ENCODE peak calls at places on chromosomes 12 and 14, in nine cellular contexts. V, U, B, Y, O, G, T, Q and A are unnamed samples.

GRCh38 chr12:94575024-94575423 is 75.3 kb downstream of the TMCC3 start:
- DNase-seq in Y (no peak), G (no peak), V (no peak), B (no peak), O (no peak), T (no peak), Q (no peak), U (no peak), A (no peak)

GRCh38 chr12:112676526-112676925 is 115.0 kb upstream of the RPH3A start:
- DNase-seq in G (no peak), V (no peak), Y (no peak), O (no peak), T (no peak), Q (no peak), B (no peak), U (no peak), A (no peak)

GRCh38 chr12:64099430-64099829 is 122.7 kb downstream of the KICS2 start:
- DNase-seq in T (no peak), B (no peak), V (peak), Q (no peak), G (no peak), U (peak), Y (no peak), O (no peak), A (peak)

GRCh38 chr14:64450255-64450654 is 15.0 kb upstream of the AKAP5 start:
- DNase-seq in G (peak), T (no peak), U (no peak), Y (no peak), B (no peak), V (no peak), O (no peak), Q (no peak), A (no peak)

GRCh38 chr14:68598621-68599447 is 194.0 kb downstream of the ZFP36L1 start:
- DNase-seq in U (peak), G (peak), O (no peak), T (peak), Q (peak), V (peak), B (peak), Y (no peak), A (peak)

GRCh38 chr12:114697741-114698565 is 14.0 kb upstream of the TBX3 start:
- DNase-seq in O (no peak), U (peak), V (no peak), T (peak), B (no peak), Q (no peak), Y (no peak), G (no peak), A (no peak)

GRCh38 chr14:96117101-96117897 is 78.1 kb downstream of the C14orf132 start:
- DNase-seq in G (no peak), O (no peak), B (no peak), Q (no peak), T (no peak), Y (no peak), V (peak), U (no peak), A (no peak)

GRCh38 chr12:45913631-45914030 is 76.7 kb downstream of the SCAF11 start:
- DNase-seq in B (no peak), O (no peak), V (no peak), Q (no peak), U (no peak), Y (no peak), G (no peak), T (no peak), A (no peak)

GRCh38 chr14:30020271-30020670 is 92.6 kb upstream of the PRKD1 start:
- DNase-seq in V (no peak), G (no peak), Y (no peak), O (no peak), U (no peak), B (no peak), Q (no peak), T (no peak), A (no peak)

GRCh38 chr14:95432152-95433093 is 84.0 kb downstream of the SYNE3 start:
- DNase-seq in U (peak), G (no peak), Q (no peak), Y (no peak), B (peak), T (peak), O (no peak), V (peak), A (peak)

GRCh38 chr12:124369055-124369900 is 74.4 kb downstream of the RFLNA start:
- DNase-seq in U (peak), V (peak), G (peak), Y (peak), T (peak), B (peak), Q (no peak), O (no peak), A (peak)

GRCh38 chr14:104794099-104794498 is 1.4 kb downstream of the AKT1 start:
- DNase-seq in T (peak), B (peak), G (peak), U (peak), Y (no peak), Q (no peak), O (peak), V (peak), A (peak)

GRCh38 chr12:2616763-2617162 is 178.0 kb upstream of the FKBP4 start:
- DNase-seq in Y (no peak), O (no peak), G (no peak), B (no peak), U (no peak), T (no peak), Q (no peak), V (no peak), A (no peak)

GRCh38 chr14:68553326-68553725 is 239.5 kb downstream of the ZFP36L1 start:
- DNase-seq in Q (no peak), O (peak), B (no peak), G (no peak), V (no peak), U (peak), T (no peak), Y (no peak), A (peak)

GRCh38 chr14:29806124-29806517 is 121.5 kb downstream of the PRKD1 start:
- DNase-seq in U (no peak), B (no peak), O (no peak), T (no peak), G (no peak), Y (no peak), Q (no peak), V (peak), A (no peak)

GRCh38 chr14:106844608-106845285 is 1318.4 kb downstream of the TMEM121 start:
- DNase-seq in T (peak), B (peak), Q (peak), V (no peak), U (no peak), Y (no peak), G (peak), O (peak), A (no peak)

GRCh38 chr14:36605506-36605857 is 23.1 kb upstream of the NKX2-8 start:
- DNase-seq in O (no peak), T (no peak), Q (no peak), V (peak), G (no peak), U (peak), Y (no peak), B (no peak), A (no peak)

GRCh38 chr14:91167380-91167770 is 53.5 kb downstream of the DGLUCY start:
- DNase-seq in O (no peak), V (no peak), T (no peak), U (no peak), Y (no peak), B (peak), G (no peak), Q (no peak), A (no peak)

GRCh38 chr12:68341822-68342221 is 9.7 kb upstream of the MDM1 start:
- DNase-seq in O (no peak), Y (no peak), U (no peak), Q (no peak), T (no peak), B (no peak), V (no peak), G (no peak), A (no peak)

GRCh38 chr12:132954471-132955048 is 1.5 kb downstream of the ZNF605 start:
- DNase-seq in G (no peak), B (no peak), Q (no peak), U (no peak), V (no peak), T (no peak), Y (no peak), O (no peak), A (peak)

GRCh38 chr12:132955094-132955932 is 793 bp downstream of the ZNF605 start:
- DNase-seq in V (peak), T (peak), U (peak), Q (peak), O (no peak), B (peak), G (no peak), Y (no peak), A (peak)

GRCh38 chr12:132953771-132954170 is 2.3 kb downstream of the ZNF605 start:
- DNase-seq in B (no peak), V (no peak), Q (no peak), O (no peak), Y (no peak), U (no peak), T (no peak), G (no peak), A (no peak)

GRCh38 chr12:132953163-132953425 is 3.0 kb downstream of the ZNF605 start:
- DNase-seq in U (no peak), Y (no peak), O (no peak), B (no peak), T (no peak), G (no peak), V (no peak), Q (no peak), A (no peak)

DNA sequence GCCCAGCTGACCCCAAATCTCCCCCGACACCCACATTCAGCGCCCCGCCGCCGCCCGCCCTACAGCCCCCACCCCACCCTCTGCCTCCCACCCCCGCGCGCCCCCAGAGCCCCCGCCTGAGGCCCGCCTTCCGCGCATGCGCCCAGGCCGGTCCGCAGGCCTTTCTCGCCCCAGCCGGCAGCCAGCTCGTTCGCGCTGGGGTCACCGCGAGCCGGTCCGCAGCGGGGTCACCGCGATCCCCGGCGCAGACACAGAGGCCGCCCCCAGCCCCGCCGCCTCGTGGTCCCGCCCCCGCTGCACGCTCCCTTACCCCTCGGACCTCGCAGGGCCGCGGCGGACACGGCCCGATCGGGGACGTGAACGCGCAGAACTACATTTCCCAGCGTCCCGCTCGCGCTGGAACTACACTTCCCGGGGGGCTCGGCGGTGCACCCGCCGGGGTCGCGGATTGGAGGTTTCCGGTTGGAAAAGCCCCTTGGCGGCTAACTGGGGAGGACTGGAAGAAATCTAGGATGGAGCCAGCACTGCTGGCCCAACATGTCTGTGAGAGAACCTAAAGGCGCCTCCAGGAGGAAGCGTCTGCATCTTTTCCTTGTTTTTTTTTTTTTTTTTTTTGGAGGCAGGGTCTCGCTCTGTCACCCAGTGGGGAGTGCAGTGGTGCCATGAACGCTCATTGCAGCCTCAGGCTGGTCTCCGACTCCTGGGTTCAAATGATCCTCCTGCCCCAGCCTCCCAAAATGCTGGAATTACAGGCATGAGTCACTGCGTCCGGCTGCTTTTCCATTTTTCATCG is at the start of gene ZNF605:
- DNase-seq in Q (peak), U (peak), G (peak), V (peak), B (peak), O (peak), Y (peak), T (peak), A (peak)
- TF ChIP-seq CTCF in Q (no peak), U (no peak), G (no peak), V (no peak), B (no peak), O (no peak), Y (no peak), T (no peak), A (no peak)

GRCh38 chr12:96240656-96241055 is 46.5 kb downstream of the ELK3 start:
- DNase-seq in G (no peak), B (no peak), T (no peak), U (no peak), Q (no peak), Y (no peak), O (no peak), V (peak), A (no peak)
- H3K4me3 ChIP-seq in G (no peak), B (no peak), T (no peak), U (no peak), Q (no peak), Y (no peak), O (no peak), V (no peak), A (no peak)

GRCh38 chr12:15977999-15978398 is 66.9 kb downstream of the DERA start:
- DNase-seq in Q (no peak), Y (no peak), O (no peak), G (no peak), T (no peak), V (no peak), B (no peak), U (no peak), A (no peak)

GRCh38 chr12:15982071-15982470 is 70.9 kb downstream of the DERA start:
- DNase-seq in Q (no peak), U (peak), O (no peak), G (no peak), Y (no peak), T (no peak), V (peak), B (no peak), A (peak)

GRCh38 chr12:15978431-15978950 is 67.4 kb downstream of the DERA start:
- DNase-seq in G (no peak), T (no peak), U (peak), B (no peak), V (peak), O (no peak), Q (no peak), Y (no peak), A (peak)

GRCh38 chr12:15982471-15982870 is 71.3 kb downstream of the DERA start:
- DNase-seq in T (no peak), V (peak), G (no peak), B (no peak), U (peak), Y (no peak), Q (no peak), O (no peak), A (peak)

DNA sequence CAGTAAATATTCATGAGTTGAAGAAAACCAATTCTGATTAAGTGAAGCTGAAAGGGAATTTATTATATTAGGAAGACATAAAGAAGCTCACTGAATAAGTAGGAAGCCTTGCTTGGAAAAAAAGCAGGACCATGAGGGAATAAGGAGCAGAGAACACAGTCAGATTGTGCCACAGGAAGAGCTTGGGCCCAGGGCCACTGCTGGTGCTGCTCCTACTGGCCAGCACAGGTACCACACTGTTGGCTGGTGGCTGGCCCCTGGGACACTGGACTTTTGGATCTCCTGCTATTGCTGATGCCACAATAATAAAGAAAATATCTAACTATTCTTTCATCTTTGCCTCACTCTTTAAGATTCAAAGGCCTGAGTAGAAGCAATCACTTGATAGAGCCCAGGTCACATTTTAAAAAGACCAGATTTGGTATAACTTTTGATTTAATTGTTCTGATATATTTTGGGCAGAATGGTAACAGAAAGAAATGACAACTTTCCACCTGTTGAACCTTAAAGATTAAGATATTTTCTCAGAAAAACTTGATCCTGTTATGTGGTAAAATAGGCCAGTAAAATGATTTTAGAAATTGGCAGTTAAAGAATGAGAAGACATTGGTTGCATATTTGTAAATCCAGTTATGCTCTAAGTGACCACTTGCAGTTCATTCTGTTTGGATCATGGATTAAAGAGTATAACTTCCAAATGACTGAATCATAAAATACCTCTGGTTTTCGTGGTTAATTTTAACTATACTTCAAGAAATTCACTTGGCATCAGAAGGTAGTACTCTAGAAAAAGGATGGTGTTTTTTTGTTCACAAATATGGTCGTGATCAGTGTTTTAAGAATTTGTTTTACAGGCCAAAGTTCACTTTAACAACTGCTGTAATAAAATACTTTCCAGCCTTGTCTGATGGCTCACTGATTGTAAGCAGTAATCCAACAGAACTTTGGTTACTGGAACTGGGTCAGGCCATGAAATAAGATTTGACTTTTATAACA is 68.3 kb downstream of the DERA start:
- DNase-seq in B (no peak), U (peak), V (peak), O (no peak), G (no peak), T (no peak), Q (no peak), Y (no peak), A (peak)
- TF ChIP-seq CTCF in B (no peak), U (peak), V (peak), O (peak), G (no peak), T (no peak), Q (no peak), Y (peak), A (peak)

GRCh38 chr12:12713932-12714275 is 3.3 kb upstream of the CDKN1B start:
- DNase-seq in Y (no peak), U (no peak), G (no peak), V (no peak), T (no peak), Q (no peak), O (no peak), B (no peak), A (no peak)
- H3K4me3 ChIP-seq in Y (peak), U (no peak), G (peak), V (peak), T (peak), Q (no peak), O (peak), B (peak), A (peak)

DNA sequence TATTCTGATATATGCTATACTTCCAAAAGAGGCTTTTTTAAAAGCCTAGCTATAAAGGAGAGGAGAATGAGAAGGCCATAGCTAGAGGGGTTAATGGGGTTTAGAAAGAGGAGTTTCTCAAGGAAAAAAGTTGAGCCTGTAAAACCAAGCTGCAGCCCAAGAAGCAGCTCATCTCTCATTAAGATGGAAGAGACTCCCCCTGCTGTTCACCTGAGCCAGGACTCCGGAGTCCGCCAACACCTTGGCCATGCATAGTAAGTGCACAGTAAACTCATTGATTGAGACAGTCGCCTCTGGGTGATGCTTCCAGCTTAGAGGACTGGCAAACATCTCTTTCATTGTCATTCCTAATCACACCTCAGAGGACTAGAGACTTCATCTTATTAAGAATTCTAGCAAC is 46.2 kb downstream of the ANO2 start:
- DNase-seq in V (no peak), Y (no peak), O (no peak), U (no peak), G (no peak), T (no peak), B (no peak), Q (no peak), A (no peak)
- TF ChIP-seq CTCF in V (no peak), Y (no peak), O (no peak), U (no peak), G (no peak), T (no peak), B (no peak), Q (no peak), A (no peak)

GRCh38 chr12:105331805-105332251 is 1.3 kb downstream of the C12orf75 start:
- DNase-seq in V (no peak), G (no peak), T (no peak), B (no peak), U (no peak), Q (no peak), Y (no peak), O (peak), A (no peak)

GRCh38 chr12:105330938-105331804 is 680 bp downstream of the C12orf75 start:
- DNase-seq in V (no peak), B (peak), U (no peak), Y (no peak), Q (no peak), T (no peak), O (peak), G (peak), A (no peak)

GRCh38 chr12:105330283-105330937 is at the start of gene C12orf75:
- DNase-seq in Y (peak), B (peak), T (peak), U (peak), G (peak), V (peak), Q (no peak), O (peak), A (peak)

GRCh38 chr12:105332925-105333324 is 2.4 kb downstream of the C12orf75 start:
- DNase-seq in B (no peak), O (no peak), G (no peak), T (no peak), V (no peak), U (no peak), Q (no peak), Y (no peak), A (no peak)

DNA sequence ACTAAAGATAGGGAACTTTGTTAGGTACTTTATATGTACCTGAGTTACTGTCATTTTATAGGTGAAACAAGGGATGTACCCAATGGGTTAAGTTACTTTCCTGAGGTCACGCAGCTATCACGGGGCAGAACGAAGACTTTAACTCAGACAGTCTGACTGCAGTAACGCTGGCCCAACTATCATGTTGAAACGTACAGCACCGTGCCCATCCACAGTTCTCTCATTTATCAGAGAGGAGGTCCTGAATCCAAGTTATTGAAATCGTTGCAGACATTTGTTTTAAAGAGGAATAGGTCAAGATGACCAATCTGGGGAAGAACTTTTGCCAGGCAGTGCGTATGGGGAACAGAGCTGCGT is 587 bp upstream of the C12orf75 start:
- DNase-seq in U (no peak), Y (no peak), B (no peak), T (no peak), O (no peak), V (no peak), G (no peak), Q (no peak), A (no peak)
- H3K4me3 ChIP-seq in U (peak), Y (peak), B (peak), T (peak), O (peak), V (peak), G (peak), Q (peak), A (peak)